ENCODE peak calls at places on chromosome 7, in nine cellular contexts. T, L, I, P, F, C, N, H and R are unnamed samples.

GRCh38 chr7:18778594-18778993 is 283.0 kb downstream of the HDAC9 start:
- DNase-seq in T (no peak), L (no peak), I (no peak), P (no peak), F (no peak), C (no peak), N (no peak), H (no peak), R (no peak)

GRCh38 chr7:18228686-18229085 is 201.0 kb upstream of the PRPS1L1 start:
- DNase-seq in T (no peak), L (no peak), I (no peak), P (no peak), F (no peak), C (no peak), N (no peak), H (no peak), R (no peak)

GRCh38 chr7:2108501-2109250 is 124.1 kb downstream of the MAD1L1 start:
- DNase-seq in T (no peak), L (no peak), I (no peak), P (no peak), F (no peak), C (no peak), N (no peak), H (no peak), R (no peak)

GRCh38 chr7:30799206-30799975 is 28.2 kb downstream of the MINDY4 start:
- DNase-seq in T (no peak), L (no peak), I (no peak), P (peak; percentile 99), F (no peak), C (no peak), N (peak; percentile 75), H (no peak), R (peak; percentile 88)

GRCh38 chr7:29989257-29989995 is at the start of gene SCRN1:
- DNase-seq in T (peak; percentile 85), L (peak; percentile 18), I (peak; percentile 53), P (peak; percentile 42), F (no peak), C (no peak), N (no peak), H (peak; percentile 63), R (peak; percentile 74)

GRCh38 chr7:141456298-141456697 is 94.9 kb upstream of the AGK start:
- DNase-seq in T (no peak), L (no peak), I (no peak), P (no peak), F (no peak), C (no peak), N (no peak), H (no peak), R (no peak)

GRCh38 chr7:138309186-138309585 is 150.9 kb upstream of the TRIM24 start:
- DNase-seq in T (no peak), L (no peak), I (no peak), P (no peak), F (no peak), C (no peak), N (no peak), H (no peak), R (no peak)

GRCh38 chr7:51295435-51296269 is 21.0 kb downstream of the COBL start:
- DNase-seq in T (no peak), L (no peak), I (no peak), P (no peak), F (no peak), C (no peak), N (no peak), H (no peak), R (no peak)

GRCh38 chr7:83040454-83040853 is 122.2 kb downstream of the PCLO start:
- DNase-seq in T (no peak), L (no peak), I (no peak), P (no peak), F (no peak), C (no peak), N (no peak), H (no peak), R (no peak)

GRCh38 chr7:26369519-26370385 is 78.1 kb downstream of the SNX10 start:
- DNase-seq in T (no peak), L (peak; percentile 34), I (peak; percentile 53), P (peak; percentile 39), F (peak; percentile 30), C (peak; percentile 36), N (no peak), H (no peak), R (no peak)

GRCh38 chr7:90749774-90750173 is 153.7 kb downstream of the CDK14 start:
- DNase-seq in T (no peak), L (no peak), I (no peak), P (no peak), F (peak; percentile 6), C (no peak), N (no peak), H (no peak), R (no peak)

GRCh38 chr7:71131753-71132520 is at the start of gene GALNT17:
- DNase-seq in T (peak; percentile 76), L (no peak), I (no peak), P (peak; percentile 6), F (peak; percentile 22), C (no peak), N (no peak), H (no peak), R (no peak)

GRCh38 chr7:94375167-94375566 is 19.5 kb upstream of the COL1A2 start:
- DNase-seq in T (no peak), L (no peak), I (peak; percentile 30), P (no peak), F (peak; percentile 68), C (no peak), N (peak; percentile 94), H (peak; percentile 60), R (peak; percentile 81)

GRCh38 chr7:27992092-27992491 is 188.5 kb downstream of the JAZF1 start:
- DNase-seq in T (no peak), L (no peak), I (no peak), P (no peak), F (no peak), C (no peak), N (no peak), H (no peak), R (no peak)

GRCh38 chr7:1693991-1694524 is 24.0 kb downstream of the ELFN1 start:
- DNase-seq in T (peak; percentile 73), L (no peak), I (no peak), P (no peak), F (peak; percentile 50), C (no peak), N (no peak), H (peak; percentile 93), R (peak; percentile 80)

GRCh38 chr7:131007439-131008330 is 273.7 kb upstream of the KLF14 start:
- DNase-seq in T (no peak), L (peak; percentile 49), I (peak; percentile 13), P (peak; percentile 73), F (peak; percentile 35), C (no peak), N (no peak), H (peak; percentile 71), R (peak; percentile 70)

GRCh38 chr7:134547738-134548054 is 1.2 kb upstream of the AKR1B15 start:
- DNase-seq in T (peak; percentile 82), L (no peak), I (peak; percentile 62), P (no peak), F (no peak), C (peak; percentile 23), N (no peak), H (no peak), R (peak; percentile 89)

GRCh38 chr7:129501760-129502707 is at the start of gene SMKR1:
- DNase-seq in T (peak; percentile 94), L (peak; percentile 97), I (peak; percentile 74), P (peak; percentile 60), F (no peak), C (peak; percentile 46), N (peak; percentile 4), H (peak; percentile 50), R (peak; percentile 76)

GRCh38 chr7:148871030-148871429 is 13.1 kb downstream of the EZH2 start:
- DNase-seq in T (no peak), L (no peak), I (no peak), P (no peak), F (no peak), C (no peak), N (no peak), H (no peak), R (no peak)

GRCh38 chr7:44964384-44964830 is 14.4 kb downstream of the MYO1G start:
- DNase-seq in T (no peak), L (no peak), I (no peak), P (no peak), F (no peak), C (no peak), N (no peak), H (peak; percentile 56), R (peak; percentile 72)

GRCh38 chr7:74289660-74290589 is 718 bp downstream of the CLIP2 start:
- DNase-seq in T (peak; percentile 83), L (peak; percentile 46), I (peak; percentile 17), P (no peak), F (no peak), C (no peak), N (no peak), H (no peak), R (no peak)

GRCh38 chr7:101567231-101567630 is 61.9 kb downstream of the MYL10 start:
- DNase-seq in T (no peak), L (no peak), I (no peak), P (no peak), F (no peak), C (no peak), N (no peak), H (peak; percentile 31), R (no peak)

GRCh38 chr7:16526742-16527540 is at the start of gene LRRC72:
- DNase-seq in T (peak; percentile 61), L (no peak), I (no peak), P (no peak), F (no peak), C (no peak), N (no peak), H (no peak), R (no peak)

GRCh38 chr7:84200859-84201258 is 6.3 kb upstream of the SEMA3A start:
- DNase-seq in T (no peak), L (no peak), I (no peak), P (peak; percentile 65), F (no peak), C (no peak), N (peak; percentile 36), H (no peak), R (no peak)

GRCh38 chr7:24894670-24895221 is 85.2 kb downstream of the OSBPL3 start:
- DNase-seq in T (no peak), L (no peak), I (no peak), P (no peak), F (no peak), C (no peak), N (no peak), H (peak; percentile 43), R (no peak)

GRCh38 chr7:102302025-102302424 is 15.4 kb downstream of the SH2B2 start:
- DNase-seq in T (peak; percentile 51), L (no peak), I (no peak), P (no peak), F (no peak), C (no peak), N (no peak), H (no peak), R (no peak)

GRCh38 chr7:30800785-30801252 is 29.6 kb downstream of the MINDY4 start:
- DNase-seq in T (no peak), L (peak; percentile 8), I (peak; percentile 58), P (peak; percentile 86), F (peak; percentile 60), C (peak; percentile 20), N (peak; percentile 63), H (peak; percentile 56), R (peak; percentile 73)

GRCh38 chr7:129471402-129471827 is 30.9 kb upstream of the SMKR1 start:
- DNase-seq in T (no peak), L (no peak), I (no peak), P (peak; percentile 11), F (no peak), C (no peak), N (no peak), H (no peak), R (no peak)

GRCh38 chr7:68730871-68731403 is 867.3 kb upstream of the AUTS2 start:
- DNase-seq in T (no peak), L (no peak), I (no peak), P (no peak), F (no peak), C (peak; percentile 28), N (no peak), H (no peak), R (no peak)

GRCh38 chr7:77729574-77730348 is 33.5 kb downstream of the RSBN1L start:
- DNase-seq in T (no peak), L (no peak), I (no peak), P (no peak), F (no peak), C (no peak), N (no peak), H (no peak), R (no peak)